ENCODE peak calls at places on chromosomes 3 and 15, in six cellular contexts. B is HepG2, J is SK-N-SH, W is GM12891, I is stomach, M is GM12892. A is an unnamed sample.

GRCh38 chr15:96028620-96029019 is 301.9 kb upstream of the NR2F2 start:
- DNase-seq in B (no peak), M (no peak), I (no peak), W (no peak), J (no peak), A (no peak)

GRCh38 chr3:71662056-71662455 is 63.1 kb downstream of the EIF4E3 start:
- DNase-seq in M (no peak), B (no peak), W (no peak), J (no peak), I (no peak), A (no peak)

GRCh38 chr3:111548060-111548459 is 6.1 kb downstream of the CD96 start:
- DNase-seq in W (no peak), B (no peak), I (no peak), M (no peak), J (no peak), A (no peak)

GRCh38 chr15:70113304-70113700 is 15.6 kb upstream of the TLE3 start:
- DNase-seq in W (no peak), B (no peak), M (no peak), J (no peak), I (peak), A (no peak)

GRCh38 chr3:175150812-175151411 is 291.8 kb downstream of the NAALADL2 start:
- DNase-seq in M (no peak), J (no peak), W (no peak), I (no peak), B (no peak), A (no peak)

GRCh38 chr3:66140106-66140505 is 80.7 kb upstream of the SLC25A26 start:
- DNase-seq in J (no peak), W (no peak), B (no peak), M (no peak), I (no peak), A (no peak)

GRCh38 chr3:194130807-194131589 is 5.0 kb upstream of the HES1 start:
- DNase-seq in M (peak), W (no peak), B (peak), J (no peak), I (peak), A (no peak)

GRCh38 chr15:32855942-32856341 is 138.1 kb downstream of the GREM1 start:
- DNase-seq in J (no peak), M (no peak), W (no peak), B (peak), I (no peak), A (no peak)

GRCh38 chr3:51712020-51712385 is 5.1 kb downstream of the GRM2 start:
- DNase-seq in B (no peak), I (peak), W (peak), M (no peak), J (peak), A (no peak)

GRCh38 chr3:64836097-64836496 is 148.3 kb upstream of the ADAMTS9 start:
- DNase-seq in I (no peak), W (no peak), M (no peak), B (no peak), J (no peak), A (no peak)

GRCh38 chr15:81752974-81753373 is 292.8 kb downstream of the MEX3B start:
- DNase-seq in W (no peak), M (no peak), I (no peak), B (no peak), J (peak), A (no peak)

GRCh38 chr3:127691494-127691893 is 18.7 kb downstream of the ABTB1 start:
- DNase-seq in M (no peak), B (no peak), J (no peak), I (no peak), W (no peak), A (no peak)

GRCh38 chr3:87997298-87997697 is 61.5 kb downstream of the CGGBP1 start:
- DNase-seq in M (no peak), W (no peak), J (no peak), B (no peak), I (no peak), A (no peak)

GRCh38 chr3:143084856-143085731 is 34.5 kb upstream of the CHST2 start:
- DNase-seq in W (no peak), M (no peak), I (no peak), J (no peak), B (no peak), A (no peak)

GRCh38 chr3:33602829-33603228 is 115.2 kb downstream of the CLASP2 start:
- DNase-seq in W (no peak), I (no peak), B (no peak), J (no peak), M (no peak), A (no peak)

GRCh38 chr3:78867409-78868372 is 900.1 kb downstream of the ROBO1 start:
- DNase-seq in J (no peak), I (no peak), M (no peak), B (no peak), W (no peak), A (no peak)

GRCh38 chr3:159238646-159239045 is 436.8 kb downstream of the MFSD1 start:
- DNase-seq in B (no peak), I (no peak), W (no peak), M (no peak), J (no peak), A (no peak)

GRCh38 chr3:129360224-129360623 is 68.2 kb downstream of the EFCAB12 start:
- DNase-seq in J (peak), I (no peak), W (no peak), M (no peak), B (no peak), A (no peak)

GRCh38 chr15:40338041-40338657 is 2.6 kb downstream of the CCDC9B start:
- DNase-seq in J (peak), W (peak), M (peak), B (peak), I (peak), A (no peak)

GRCh38 chr3:123743121-123743520 is 141.0 kb downstream of the MYLK start:
- DNase-seq in J (no peak), W (no peak), I (no peak), B (no peak), M (no peak), A (no peak)

GRCh38 chr15:43511012-43511885 is 6.2 kb upstream of the MAP1A start:
- DNase-seq in W (no peak), J (peak), M (no peak), B (peak), I (no peak), A (no peak)

GRCh38 chr3:42174679-42175660 is 83.8 kb downstream of the TRAK1 start:
- DNase-seq in W (no peak), I (no peak), B (no peak), M (no peak), J (no peak), A (no peak)

GRCh38 chr3:129984124-129984523 is 9.6 kb downstream of the TRH start:
- DNase-seq in B (no peak), W (no peak), I (no peak), J (no peak), M (no peak), A (no peak)

GRCh38 chr15:58669108-58669507 is 80.4 kb downstream of the ADAM10 start:
- DNase-seq in I (no peak), W (no peak), J (no peak), M (no peak), B (no peak), A (no peak)

GRCh38 chr3:44845528-44846520 is 15.9 kb upstream of the TMEM42 start:
- DNase-seq in J (peak), M (no peak), B (no peak), W (no peak), I (no peak), A (no peak)

GRCh38 chr15:72179950-72180581 is 17.5 kb downstream of the GRAMD2A start:
- DNase-seq in M (no peak), I (no peak), B (peak), W (no peak), J (no peak), A (no peak)

GRCh38 chr3:14849831-14850230 is 31.1 kb downstream of the FGD5 start:
- DNase-seq in M (no peak), I (no peak), J (peak), W (no peak), B (no peak), A (no peak)

GRCh38 chr15:98896802-98897732 is 110.5 kb downstream of the PGPEP1L start:
- DNase-seq in M (no peak), W (no peak), I (no peak), J (no peak), B (peak), A (peak)

GRCh38 chr3:186095584-186096061 is 13.3 kb downstream of the ETV5 start:
- DNase-seq in M (no peak), W (no peak), J (no peak), I (peak), B (peak), A (no peak)

GRCh38 chr3:52053307-52054304 is 2.8 kb downstream of the DUSP7 start:
- DNase-seq in I (no peak), W (no peak), B (no peak), J (no peak), M (no peak), A (no peak)

GRCh38 chr3:52144034-52144795 is 10.0 kb downstream of the POC1A start:
- DNase-seq in J (peak), I (peak), W (peak), B (peak), M (peak), A (peak)

GRCh38 chr15:100780208-100780800 is 99.3 kb upstream of the ALDH1A3 start:
- DNase-seq in M (no peak), J (no peak), I (no peak), B (no peak), W (no peak), A (no peak)

GRCh38 chr15:39919396-39919739 is 698 bp downstream of the GPR176 start:
- DNase-seq in B (no peak), I (no peak), J (no peak), M (no peak), W (no peak), A (no peak)

GRCh38 chr3:105944281-105944680 is 75.5 kb upstream of the CBLB start:
- DNase-seq in I (no peak), J (no peak), M (no peak), B (no peak), W (no peak), A (no peak)

GRCh38 chr3:42975955-42976354 is 3.2 kb upstream of the GASK1A start:
- DNase-seq in B (no peak), I (no peak), W (no peak), J (no peak), M (no peak), A (no peak)

GRCh38 chr3:36911990-36912804 is 32.7 kb downstream of the TRANK1 start:
- DNase-seq in B (peak), M (peak), I (no peak), J (no peak), W (peak), A (no peak)

GRCh38 chr15:83887404-83887803 is 233.5 kb downstream of the ADAMTSL3 start:
- DNase-seq in W (no peak), B (no peak), I (no peak), J (no peak), M (no peak), A (no peak)

GRCh38 chr15:83892498-83892897 is 238.6 kb downstream of the ADAMTSL3 start:
- DNase-seq in B (no peak), I (no peak), W (no peak), M (no peak), J (no peak), A (no peak)

GRCh38 chr15:83893308-83893707 is 239.4 kb downstream of the ADAMTSL3 start:
- DNase-seq in I (no peak), M (no peak), B (no peak), W (no peak), J (no peak), A (no peak)

GRCh38 chr15:83889995-83890394 is 236.1 kb downstream of the ADAMTSL3 start:
- DNase-seq in B (no peak), J (no peak), W (no peak), M (no peak), I (no peak), A (no peak)

GRCh38 chr15:83890584-83890983 is 236.7 kb downstream of the ADAMTSL3 start:
- DNase-seq in I (no peak), B (no peak), W (no peak), M (no peak), J (no peak), A (no peak)
- TF ChIP-seq POLR2AphosphoS5 in I (no peak), B (no peak), W (no peak), M (no peak), J (no peak), A (no peak)

GRCh38 chr3:192869131-192870027 is 48.3 kb downstream of the MB21D2 start:
- DNase-seq in M (no peak), I (no peak), W (no peak), J (no peak), B (no peak), A (no peak)
- TF ChIP-seq POLR2AphosphoS5 in M (no peak), I (no peak), W (no peak), J (no peak), B (no peak), A (no peak)

GRCh38 chr3:81716870-81717509 is 44.5 kb downstream of the GBE1 start:
- DNase-seq in M (no peak), J (no peak), I (peak), B (peak), W (no peak), A (no peak)
- TF ChIP-seq POLR2AphosphoS5 in M (no peak), J (no peak), I (peak), B (no peak), W (no peak), A (no peak)

GRCh38 chr15:83310521-83311456 is 26.3 kb upstream of the BNC1 start:
- DNase-seq in B (no peak), I (no peak), W (no peak), M (no peak), J (no peak), A (no peak)
- TF ChIP-seq POLR2AphosphoS5 in B (no peak), I (no peak), W (no peak), M (no peak), J (no peak), A (no peak)

DNA sequence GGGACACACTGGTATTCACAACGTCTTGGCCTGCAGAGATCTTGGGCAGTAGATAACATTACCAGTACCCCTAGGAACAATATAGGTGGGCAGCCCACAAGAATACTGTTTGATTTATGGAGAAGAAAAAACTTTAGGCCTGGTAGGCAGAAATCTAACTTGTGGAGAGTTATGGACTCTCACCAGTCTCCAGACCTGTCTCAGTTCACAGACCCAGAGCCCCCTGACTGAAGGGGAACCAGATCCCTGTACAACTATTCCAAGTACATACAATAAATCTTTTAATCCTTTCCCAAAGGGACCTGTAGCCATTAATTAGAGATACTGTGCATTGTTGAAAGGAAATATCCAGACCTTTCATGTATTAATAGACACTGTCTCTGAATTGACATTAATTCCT is 173.9 kb downstream of the STAG1 start:
- DNase-seq in J (no peak), I (no peak), B (no peak), M (no peak), W (no peak), A (no peak)
- TF ChIP-seq POLR2AphosphoS5 in J (no peak), I (no peak), B (no peak), M (no peak), W (no peak), A (no peak)

GRCh38 chr3:56711344-56711743 is 28.3 kb upstream of the TASOR start:
- DNase-seq in M (no peak), J (no peak), I (no peak), B (no peak), W (no peak), A (no peak)

GRCh38 chr3:56702487-56703315 is 19.6 kb upstream of the TASOR start:
- DNase-seq in J (peak), I (peak), W (no peak), B (peak), M (no peak), A (no peak)

GRCh38 chr3:56704706-56705105 is 21.6 kb upstream of the TASOR start:
- DNase-seq in B (no peak), W (no peak), M (no peak), J (no peak), I (no peak), A (no peak)

DNA sequence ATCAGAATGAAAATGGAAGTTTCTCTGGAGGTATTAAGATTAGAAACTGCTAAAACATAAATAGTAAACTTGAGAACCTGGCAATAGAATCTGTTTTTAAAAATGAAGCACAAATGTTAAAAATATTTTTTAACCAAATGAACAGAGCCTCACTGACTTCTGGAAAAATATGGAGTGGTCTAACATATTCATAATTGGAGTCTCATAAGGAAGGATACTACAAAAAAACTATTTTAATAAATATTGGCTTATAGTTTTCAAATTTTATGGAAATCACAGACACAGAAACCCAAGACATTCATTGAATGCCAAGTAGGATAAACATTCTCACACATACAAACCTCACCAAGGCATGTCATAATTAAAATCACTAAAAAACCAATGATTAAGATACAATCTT is 23.6 kb upstream of the TASOR start:
- DNase-seq in J (no peak), I (no peak), B (no peak), M (no peak), W (no peak), A (no peak)
- TF ChIP-seq POLR2AphosphoS5 in J (no peak), I (no peak), B (no peak), M (no peak), W (no peak), A (no peak)

GRCh38 chr3:94887056-94887455 is 824.2 kb downstream of the NSUN3 start:
- DNase-seq in I (no peak), J (no peak), M (no peak), W (no peak), B (no peak), A (no peak)
- TF ChIP-seq POLR2AphosphoS5 in I (no peak), J (no peak), M (no peak), W (no peak), B (no peak), A (no peak)

GRCh38 chr15:46710561-46710960 is 1006.7 kb upstream of the SEMA6D start:
- DNase-seq in I (no peak), W (no peak), J (no peak), M (no peak), B (no peak), A (no peak)

GRCh38 chr15:46708226-46708625 is 1009.1 kb upstream of the SEMA6D start:
- DNase-seq in B (no peak), J (no peak), M (no peak), W (no peak), I (no peak), A (no peak)

GRCh38 chr15:46709461-46709860 is 1007.8 kb upstream of the SEMA6D start:
- DNase-seq in J (no peak), I (no peak), B (no peak), W (no peak), M (no peak), A (no peak)

GRCh38 chr15:46703871-46704637 is 1013.3 kb upstream of the SEMA6D start:
- DNase-seq in W (no peak), M (no peak), I (no peak), B (no peak), J (no peak), A (no peak)

GRCh38 chr15:46707452-46707851 is 1009.9 kb upstream of the SEMA6D start:
- DNase-seq in J (no peak), W (no peak), B (no peak), M (no peak), I (no peak), A (no peak)
- TF ChIP-seq POLR2AphosphoS5 in J (no peak), W (no peak), B (no peak), M (no peak), I (no peak), A (no peak)

DNA sequence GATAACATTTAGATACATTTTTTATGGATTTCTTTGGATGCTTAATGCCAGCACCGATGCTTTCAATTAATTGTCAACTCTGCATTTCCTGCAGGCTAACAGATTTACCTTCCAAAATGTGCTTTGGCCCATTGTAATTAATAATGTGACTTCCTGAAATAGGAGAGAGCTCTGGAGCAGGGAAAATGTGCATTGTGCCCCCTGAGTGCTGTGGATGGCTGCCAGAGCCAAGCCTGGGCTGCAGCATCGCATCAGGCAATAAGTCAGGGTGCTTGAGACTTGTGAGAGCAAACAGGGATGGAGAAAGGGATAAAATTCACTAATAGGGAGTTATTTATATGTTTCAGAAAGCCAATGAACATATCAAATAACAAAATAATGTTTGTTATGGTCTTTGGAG is 133.8 kb downstream of the MOBP start:
- DNase-seq in M (no peak), I (no peak), J (no peak), W (no peak), B (no peak), A (no peak)
- TF ChIP-seq POLR2AphosphoS5 in M (no peak), I (no peak), J (no peak), W (no peak), B (no peak), A (no peak)

GRCh38 chr3:38118421-38119247 is 18.3 kb downstream of the ACAA1 start:
- DNase-seq in I (no peak), M (no peak), W (no peak), B (no peak), J (no peak), A (no peak)

GRCh38 chr3:38119248-38119544 is 17.7 kb downstream of the ACAA1 start:
- DNase-seq in W (no peak), B (no peak), J (no peak), I (no peak), M (no peak), A (no peak)

GRCh38 chr3:38117163-38117716 is 19.7 kb downstream of the ACAA1 start:
- DNase-seq in J (no peak), I (peak), W (no peak), B (no peak), M (no peak), A (no peak)

GRCh38 chr3:38116471-38117162 is 20.3 kb downstream of the ACAA1 start:
- DNase-seq in W (no peak), J (no peak), B (no peak), I (no peak), M (no peak), A (no peak)

GRCh38 chr3:38117748-38118420 is 19.0 kb downstream of the ACAA1 start:
- DNase-seq in I (peak), W (peak), M (peak), B (peak), J (peak), A (peak)
- TF ChIP-seq POLR2AphosphoS5 in I (no peak), W (no peak), M (peak), B (peak), J (no peak), A (no peak)